ENCODE peak calls at places on chromosomes 13 and 19, in four cellular contexts. Q is K562, Y is H1, U is GM12878. T is an unnamed sample.

GRCh38 chr13:102310691-102311432 is 91.0 kb downstream of the FGF14 start:
- DNase-seq in Q (no peak), Y (no peak), U (no peak), T (no peak)

GRCh38 chr19:870963-871401 is 11.5 kb downstream of the CFD start:
- DNase-seq in Q (no peak), Y (no peak), U (no peak), T (peak; percentile 93)

GRCh38 chr19:17398902-17399527 is 5.0 kb upstream of the CCDC194 start:
- DNase-seq in Q (peak; percentile 74), Y (no peak), U (no peak), T (peak; percentile 22)

GRCh38 chr13:48126944-48127814 is 32.3 kb upstream of the MED4 start:
- DNase-seq in Q (peak; percentile 61), Y (no peak), U (peak; percentile 47), T (peak; percentile 67)

GRCh38 chr13:54449922-54450321 is 1421.3 kb downstream of the OLFM4 start:
- DNase-seq in Q (no peak), Y (no peak), U (no peak), T (peak; percentile 11)

GRCh38 chr13:40187836-40188591 is 478.4 kb downstream of the FOXO1 start:
- DNase-seq in Q (no peak), Y (no peak), U (no peak), T (no peak)

GRCh38 chr13:104315606-104316005 is 1249.4 kb upstream of the SLC10A2 start:
- DNase-seq in Q (no peak), Y (no peak), U (no peak), T (no peak)

GRCh38 chr13:98004107-98004506 is 50.6 kb downstream of the IPO5 start:
- DNase-seq in Q (no peak), Y (no peak), U (no peak), T (no peak)

GRCh38 chr13:45747071-45747470 is 45.0 kb downstream of the CBY2 start:
- DNase-seq in Q (no peak), Y (no peak), U (no peak), T (no peak)

GRCh38 chr13:46469064-46469463 is 82.0 kb upstream of the RUBCNL start:
- DNase-seq in Q (no peak), Y (no peak), U (no peak), T (peak; percentile 48)

DNA sequence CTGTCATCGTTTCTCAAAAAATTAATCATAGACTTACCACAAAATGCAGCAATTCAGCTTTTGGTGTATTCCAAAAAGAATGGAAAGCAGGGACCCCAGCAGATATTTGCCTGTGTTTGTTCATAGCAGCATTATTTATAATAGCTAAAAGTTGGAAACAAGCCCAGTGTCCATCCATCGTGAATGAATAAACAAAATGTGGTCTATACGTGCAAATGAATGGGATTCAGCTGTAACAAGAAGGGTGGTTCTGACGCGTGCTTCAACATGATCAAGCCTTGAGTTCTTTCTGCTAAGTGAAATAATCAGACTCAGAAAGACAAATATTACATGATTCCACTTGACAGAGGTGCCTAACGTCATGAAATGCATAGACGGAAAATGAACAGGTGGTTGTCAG is 36.4 kb downstream of the PSG11 start:
- DNase-seq in Q (no peak), Y (no peak), U (no peak), T (no peak)
- TF ChIP-seq NRF1 in Q (no peak), Y (no peak), U (no peak), T (no peak)

GRCh38 chr13:35723061-35723461 is 246.6 kb upstream of the MAB21L1 start:
- DNase-seq in Q (no peak), Y (no peak), U (no peak), T (no peak)
- TF ChIP-seq YY1 in Q (no peak), Y (no peak), U (no peak), T (no peak)

GRCh38 chr19:58054792-58055482 is 4.1 kb upstream of the ZNF135 start:
- DNase-seq in Q (no peak), Y (peak; percentile 62), U (no peak), T (no peak)
- TF ChIP-seq SIN3A in Q (no peak), Y (no peak), U (no peak), T (no peak)

GRCh38 chr19:14494451-14494850 is 1.5 kb downstream of the GIPC1 start:
- DNase-seq in Q (no peak), Y (no peak), U (no peak), T (no peak)

GRCh38 chr19:14495678-14496028 is 274 bp downstream of the GIPC1 start:
- DNase-seq in Q (no peak), Y (no peak), U (no peak), T (no peak)

GRCh38 chr19:14496849-14497346 is 971 bp upstream of the GIPC1 start:
- DNase-seq in Q (no peak), Y (no peak), U (no peak), T (no peak)

GRCh38 chr19:14496029-14496848 is at the start of gene GIPC1:
- DNase-seq in Q (peak; percentile 97), Y (peak; percentile 95), U (peak; percentile 32), T (peak; percentile 100)

GRCh38 chr19:14494910-14495677 is 833 bp downstream of the GIPC1 start:
- DNase-seq in Q (no peak), Y (no peak), U (no peak), T (peak; percentile 37)
- TF ChIP-seq NRF1 in Q (no peak), Y (no peak), U (no peak), T (no peak)

DNA sequence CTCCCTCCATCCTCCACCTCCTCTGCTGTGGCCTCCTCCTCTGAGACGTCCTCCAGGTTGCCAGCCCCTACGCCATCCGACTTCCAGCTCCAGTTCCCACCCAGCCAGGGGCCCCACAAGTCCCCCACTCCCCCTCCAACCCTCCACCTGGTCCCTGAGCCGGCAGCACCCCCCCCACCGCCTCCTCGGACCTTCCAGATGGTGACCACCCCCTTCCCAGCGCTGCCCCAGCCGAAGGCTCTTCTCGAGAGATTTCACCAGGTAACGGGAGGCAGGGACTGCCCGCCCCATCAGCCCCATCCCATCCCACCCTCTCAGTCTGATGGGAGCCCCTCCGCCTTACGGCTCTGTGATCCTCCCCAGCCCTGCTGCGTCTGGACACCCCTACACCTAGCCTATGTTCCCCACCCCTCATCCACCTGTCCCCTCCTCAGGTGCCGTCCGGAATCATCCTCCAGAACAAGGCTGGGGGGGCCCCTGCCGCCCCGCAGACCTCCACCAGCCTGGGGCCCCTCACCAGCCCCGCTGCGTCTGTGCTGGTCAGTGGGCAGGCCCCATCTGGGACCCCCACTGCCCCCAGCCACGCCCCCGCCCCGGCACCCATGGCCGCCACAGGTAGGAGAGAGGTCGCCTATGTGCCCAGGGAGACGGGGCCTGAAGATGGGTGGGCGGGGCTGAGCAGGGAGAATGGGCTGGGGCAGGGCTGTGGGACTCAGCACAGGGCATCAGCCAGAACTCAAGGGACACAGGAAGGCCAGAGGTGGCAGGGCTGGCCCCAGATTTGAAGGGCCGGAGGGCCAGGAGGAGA is 18.6 kb upstream of the EHD2 start:
- DNase-seq in Q (no peak), Y (no peak), U (no peak), T (peak; percentile 26)
- TF ChIP-seq YY1 in Q (no peak), Y (no peak), U (no peak), T (no peak)

DNA sequence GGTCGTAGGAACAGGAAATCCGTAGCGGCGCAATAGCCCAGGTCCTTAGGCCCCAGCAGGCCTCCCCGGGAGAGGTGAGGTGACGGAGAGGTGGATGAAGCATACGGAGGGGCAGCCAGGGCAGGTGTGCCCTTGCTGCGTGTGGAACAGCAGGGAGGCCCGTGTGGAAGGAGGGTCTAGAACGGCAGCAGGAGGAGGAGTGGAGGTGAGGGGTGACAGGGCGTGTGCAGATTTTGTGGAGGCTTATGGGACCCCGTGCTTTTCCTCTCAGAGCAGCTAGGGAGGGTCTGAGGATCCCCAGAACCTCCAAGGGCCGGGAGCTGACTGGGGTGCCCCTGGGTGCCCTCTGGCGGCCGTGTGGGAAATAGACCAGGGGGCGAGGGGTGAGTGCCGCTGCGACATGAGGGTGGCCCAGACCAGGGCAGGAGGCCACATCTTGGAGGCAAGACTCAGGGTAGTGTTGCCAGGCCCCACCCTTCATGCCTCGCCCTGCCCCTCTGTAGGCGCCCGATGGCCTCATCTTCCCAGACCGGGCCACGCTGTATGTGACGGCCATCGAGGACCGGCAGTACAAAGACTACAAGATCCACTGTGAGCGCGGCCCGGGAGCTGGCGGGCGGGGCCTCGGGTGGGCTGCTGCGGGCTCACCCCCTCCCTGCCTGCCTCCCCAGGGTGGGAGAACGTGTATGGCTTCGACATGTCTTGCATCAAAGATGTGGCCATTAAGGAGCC is 5.0 kb upstream of the ADM5 start:
- DNase-seq in Q (peak; percentile 37), Y (peak; percentile 84), U (no peak), T (peak; percentile 68)
- TF ChIP-seq SIN3A in Q (no peak), Y (no peak), U (no peak), T (no peak)

GRCh38 chr19:10537668-10538067 is 6.0 kb upstream of the ATG4D start:
- DNase-seq in Q (no peak), Y (no peak), U (no peak), T (no peak)

GRCh38 chr19:10533656-10534386 is 9.9 kb upstream of the ATG4D start:
- DNase-seq in Q (no peak), Y (no peak), U (no peak), T (no peak)

GRCh38 chr19:10532457-10532856 is 11.2 kb upstream of the ATG4D start:
- DNase-seq in Q (no peak), Y (no peak), U (no peak), T (no peak)

GRCh38 chr19:10538204-10538603 is 5.5 kb upstream of the ATG4D start:
- DNase-seq in Q (no peak), Y (no peak), U (no peak), T (no peak)

GRCh38 chr19:10535613-10536012 is 8.1 kb upstream of the ATG4D start:
- DNase-seq in Q (no peak), Y (no peak), U (no peak), T (no peak)
- TF ChIP-seq NRF1 in Q (no peak), Y (no peak), U (no peak), T (no peak)

DNA sequence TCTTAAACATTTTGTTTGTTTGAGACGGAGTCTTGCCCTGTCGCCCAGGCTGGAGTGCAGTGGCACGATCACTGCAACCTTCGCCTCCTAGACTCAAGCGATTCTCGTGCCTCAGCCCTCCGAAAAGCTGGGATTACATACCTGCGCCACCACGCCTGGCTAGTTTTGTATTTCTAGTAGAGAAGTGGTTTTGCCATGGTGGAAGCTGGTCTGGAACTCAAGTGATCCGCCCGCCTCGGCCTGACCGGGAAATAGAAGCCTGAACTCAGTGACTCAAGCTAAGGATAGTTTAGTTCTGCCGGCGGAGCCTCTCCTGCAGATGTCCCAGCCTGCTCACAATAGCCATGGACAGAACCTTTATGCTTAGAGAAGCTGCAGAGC is 53.0 kb upstream of the ZNF254 start:
- DNase-seq in Q (peak; percentile 36), Y (no peak), U (no peak), T (peak; percentile 45)
- TF ChIP-seq YY1 in Q (no peak), Y (no peak), U (no peak), T (no peak)

GRCh38 chr13:22700488-22700887 is 480.3 kb upstream of the SGCG start:
- DNase-seq in Q (no peak), Y (no peak), U (no peak), T (no peak)

GRCh38 chr13:22698477-22698876 is 482.3 kb upstream of the SGCG start:
- DNase-seq in Q (no peak), Y (no peak), U (no peak), T (no peak)

DNA sequence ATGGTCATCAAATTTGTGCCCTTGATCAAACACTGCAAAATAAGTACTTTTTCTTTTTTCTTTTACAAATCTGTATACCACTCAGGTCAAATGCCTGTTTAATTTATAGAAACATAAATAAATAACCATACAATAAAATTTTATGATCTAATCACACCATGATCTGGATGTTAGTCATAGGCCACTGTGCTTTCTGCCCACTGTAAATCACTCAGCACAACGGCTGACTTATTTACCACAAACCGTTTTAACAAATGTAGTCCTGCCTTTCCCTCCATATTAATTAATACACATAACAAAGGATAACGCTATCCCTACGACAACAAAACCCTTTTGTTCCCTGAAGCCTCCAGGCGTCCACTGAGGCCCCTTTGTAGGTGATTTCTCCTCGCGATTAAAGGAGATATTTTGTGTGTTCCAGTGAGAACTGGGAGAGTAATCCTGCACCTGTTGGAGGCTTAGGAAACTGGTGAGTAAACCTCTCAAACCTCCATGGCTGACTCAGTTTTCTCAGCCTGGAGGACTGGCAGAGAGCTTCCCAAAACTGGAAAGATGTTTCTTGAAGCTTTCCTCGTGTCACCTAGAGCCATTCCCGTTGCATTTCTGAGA is 477.1 kb upstream of the SGCG start:
- DNase-seq in Q (no peak), Y (no peak), U (no peak), T (no peak)
- TF ChIP-seq SIN3A in Q (no peak), Y (no peak), U (no peak), T (no peak)